ENCODE peak calls at places on chromosomes 2 and 18, in ten cellular contexts. Z, P, N, D, V, S, G, M, C and W are unnamed samples.

GRCh38 chr2:155958834-155959233 is 373.7 kb downstream of the NR4A2 start:
- DNase-seq in P (no peak), D (no peak), C (no peak), Z (no peak), M (no peak), V (no peak), N (no peak), G (no peak), S (no peak), W (no peak)

GRCh38 chr2:109293663-109294062 is 164.7 kb downstream of the SH3RF3 start:
- DNase-seq in Z (no peak), D (no peak), P (no peak), G (no peak), S (no peak), N (no peak), C (no peak), M (no peak), V (no peak), W (no peak)

GRCh38 chr2:75098856-75099255 is 100.5 kb downstream of the TACR1 start:
- DNase-seq in G (peak; percentile 34), V (peak; percentile 62), Z (no peak), M (no peak), N (no peak), P (peak; percentile 8), D (no peak), C (no peak), S (peak; percentile 41), W (no peak)

GRCh38 chr2:9378433-9379371 is 44.6 kb downstream of the ITGB1BP1 start:
- DNase-seq in N (no peak), S (no peak), Z (no peak), D (peak; percentile 90), V (no peak), G (peak; percentile 2), M (no peak), P (no peak), C (no peak), W (no peak)

GRCh38 chr2:34229998-34230397 is 630.9 kb upstream of the FAM98A start:
- DNase-seq in N (no peak), D (no peak), M (no peak), G (no peak), V (no peak), P (no peak), C (no peak), Z (no peak), S (no peak), W (no peak)

GRCh38 chr2:147149589-147150245 is 695.1 kb upstream of the ACVR2A start:
- DNase-seq in Z (peak; percentile 18), P (no peak), C (no peak), N (no peak), M (no peak), V (no peak), D (no peak), S (no peak), G (peak; percentile 45), W (no peak)

GRCh38 chr2:197994751-197995150 is 190.4 kb downstream of the PLCL1 start:
- DNase-seq in V (no peak), G (no peak), C (no peak), P (no peak), N (no peak), Z (no peak), D (no peak), M (no peak), S (no peak), W (no peak)

GRCh38 chr2:205720451-205720902 is 38.2 kb downstream of the NRP2 start:
- DNase-seq in M (no peak), Z (no peak), P (no peak), D (no peak), V (peak; percentile 83), G (no peak), C (no peak), S (no peak), N (no peak), W (no peak)

GRCh38 chr2:19895535-19895934 is 6.2 kb downstream of the TTC32 start:
- DNase-seq in P (no peak), C (no peak), N (no peak), M (no peak), D (no peak), S (no peak), Z (no peak), G (no peak), V (no peak), W (no peak)

GRCh38 chr2:173792166-173792565 is 173.0 kb downstream of the SP3 start:
- DNase-seq in Z (no peak), C (no peak), S (no peak), V (peak; percentile 38), G (no peak), N (no peak), D (no peak), M (no peak), P (no peak), W (no peak)

GRCh38 chr18:72119082-72119481 is 425.1 kb downstream of the CBLN2 start:
- DNase-seq in Z (no peak), D (no peak), M (no peak), C (no peak), V (no peak), S (no peak), P (no peak), N (no peak), G (no peak), W (no peak)

GRCh38 chr2:189570565-189570964 is 10.0 kb downstream of the SLC40A1 start:
- DNase-seq in G (no peak), D (no peak), V (no peak), N (no peak), S (no peak), M (no peak), C (no peak), Z (no peak), P (no peak), W (no peak)

GRCh38 chr2:204122425-204122824 is 185.9 kb downstream of the ICOS start:
- DNase-seq in G (peak; percentile 60), D (no peak), V (no peak), S (no peak), C (no peak), N (no peak), P (no peak), Z (no peak), M (no peak), W (no peak)

GRCh38 chr2:8277921-8278571 is 403.8 kb upstream of the ID2 start:
- DNase-seq in C (peak; percentile 76), M (no peak), V (no peak), G (no peak), S (no peak), N (no peak), D (no peak), P (no peak), Z (no peak), W (no peak)

GRCh38 chr2:95383635-95384027 is 18.9 kb upstream of the FAHD2A start:
- DNase-seq in Z (no peak), N (no peak), P (no peak), S (no peak), M (no peak), C (no peak), D (no peak), V (no peak), G (no peak), W (no peak)

GRCh38 chr2:37782155-37782673 is 110.8 kb upstream of the CDC42EP3 start:
- DNase-seq in G (peak; percentile 37), C (no peak), Z (no peak), S (no peak), D (no peak), N (no peak), V (no peak), P (no peak), M (no peak), W (no peak)

GRCh38 chr2:239291505-239292350 is 109.1 kb downstream of the HDAC4 start:
- DNase-seq in S (no peak), D (peak; percentile 50), P (no peak), G (peak; percentile 83), N (no peak), M (no peak), V (peak; percentile 95), Z (no peak), C (no peak), W (no peak)

GRCh38 chr2:95760839-95761525 is 169.2 kb downstream of the TRIM43 start:
- DNase-seq in V (no peak), P (no peak), N (no peak), S (peak; percentile 52), G (peak; percentile 4), Z (no peak), C (peak; percentile 47), D (peak; percentile 18), M (no peak), W (no peak)

GRCh38 chr2:154693941-154694340 is 4.6 kb upstream of the KCNJ3 start:
- DNase-seq in Z (no peak), M (no peak), D (no peak), N (no peak), S (no peak), G (peak; percentile 24), P (no peak), V (no peak), C (no peak), W (no peak)

GRCh38 chr2:20567159-20567925 is 83.6 kb downstream of the HS1BP3 start:
- DNase-seq in S (no peak), Z (no peak), N (no peak), C (no peak), M (no peak), G (no peak), P (no peak), D (no peak), V (peak; percentile 93), W (no peak)

GRCh38 chr2:20198796-20199361 is 26.1 kb downstream of the SDC1 start:
- DNase-seq in V (no peak), Z (no peak), G (no peak), N (no peak), S (no peak), D (no peak), C (no peak), P (no peak), M (no peak), W (no peak)

GRCh38 chr2:227460079-227460485 is 11.9 kb upstream of the AGFG1 start:
- DNase-seq in C (no peak), D (no peak), V (no peak), Z (peak; percentile 25), G (no peak), P (peak; percentile 44), S (no peak), M (no peak), N (peak; percentile 25), W (peak; percentile 60)

GRCh38 chr2:46073540-46074018 is 223.6 kb upstream of the EPAS1 start:
- DNase-seq in S (peak; percentile 99), V (no peak), P (no peak), C (no peak), D (no peak), N (no peak), M (no peak), Z (peak; percentile 24), G (no peak), W (no peak)

GRCh38 chr2:118089015-118089800 is 937 bp downstream of the INSIG2 start:
- DNase-seq in S (peak; percentile 70), M (no peak), V (peak; percentile 37), G (peak; percentile 16), D (no peak), N (no peak), Z (peak; percentile 25), P (peak; percentile 18), C (peak; percentile 4), W (peak; percentile 4)